ENCODE peak calls at places on chromosome 2, in seven cellular contexts. A is A549, H is heart right ventricle, Z is neural crest cell, F is Calu3, U is AG04449, J is fibroblast of the aortic adventitia. P is an unnamed sample.

GRCh38 chr2:235766206-235766794 is 272.5 kb downstream of the AGAP1 start:
- DNase-seq in A (peak), H (peak), Z (peak), F (peak), U (no peak), J (peak), P (peak)

GRCh38 chr2:100043891-100044255 is 98.5 kb downstream of the AFF3 start:
- DNase-seq in A (no peak), H (no peak), Z (no peak), F (no peak), U (no peak), J (no peak), P (no peak)

GRCh38 chr2:121489944-121490585 is 40.6 kb upstream of the RNU4ATAC start:
- DNase-seq in A (no peak), H (no peak), Z (no peak), F (no peak), U (peak), J (no peak), P (no peak)

GRCh38 chr2:53231908-53232307 is 535.7 kb upstream of the CHAC2 start:
- DNase-seq in A (no peak), H (no peak), Z (no peak), F (no peak), U (no peak), J (no peak), P (no peak)

GRCh38 chr2:186017278-186017677 is 278.7 kb downstream of the FSIP2 start:
- DNase-seq in A (no peak), H (no peak), Z (no peak), F (no peak), U (no peak), J (no peak), P (no peak)

GRCh38 chr2:238952261-238952924 is 104.5 kb downstream of the TWIST2 start:
- DNase-seq in A (no peak), H (no peak), Z (no peak), F (no peak), U (no peak), J (peak), P (no peak)

GRCh38 chr2:128978155-128978707 is 659.6 kb upstream of the HS6ST1 start:
- DNase-seq in A (no peak), H (no peak), Z (no peak), F (no peak), U (no peak), J (no peak), P (no peak)

GRCh38 chr2:234951386-234952269 is at the start of gene SH3BP4:
- DNase-seq in A (peak), H (peak), Z (peak), F (peak), U (no peak), J (peak), P (peak)

GRCh38 chr2:198053173-198053572 is 248.8 kb downstream of the PLCL1 start:
- DNase-seq in A (no peak), H (no peak), Z (no peak), F (no peak), U (no peak), J (no peak), P (no peak)

GRCh38 chr2:146572598-146572997 is 1272.2 kb upstream of the ACVR2A start:
- DNase-seq in A (no peak), H (no peak), Z (no peak), F (no peak), U (peak), J (no peak), P (no peak)

GRCh38 chr2:157339965-157340655 is 14.5 kb upstream of the ERMN start:
- DNase-seq in A (no peak), H (no peak), Z (no peak), F (no peak), U (no peak), J (no peak), P (no peak)

GRCh38 chr2:4012197-4012596 is 308.8 kb downstream of the DCDC2C start:
- DNase-seq in A (no peak), H (no peak), Z (no peak), F (no peak), U (no peak), J (no peak), P (no peak)

GRCh38 chr2:74250189-74250631 is 51.8 kb downstream of the MTHFD2 start:
- DNase-seq in A (peak), H (peak), Z (peak), F (peak), U (no peak), J (peak), P (peak)

GRCh38 chr2:236159778-236160170 is 8.4 kb downstream of the GBX2 start:
- DNase-seq in A (no peak), H (no peak), Z (no peak), F (no peak), U (no peak), J (no peak), P (no peak)

GRCh38 chr2:104902317-104902716 is 48.4 kb downstream of the POU3F3 start:
- DNase-seq in A (no peak), H (no peak), Z (no peak), F (no peak), U (no peak), J (no peak), P (no peak)

GRCh38 chr2:40095003-40095402 is 315.9 kb upstream of the THUMPD2 start:
- DNase-seq in A (no peak), H (no peak), Z (no peak), F (no peak), U (no peak), J (peak), P (no peak)

DNA sequence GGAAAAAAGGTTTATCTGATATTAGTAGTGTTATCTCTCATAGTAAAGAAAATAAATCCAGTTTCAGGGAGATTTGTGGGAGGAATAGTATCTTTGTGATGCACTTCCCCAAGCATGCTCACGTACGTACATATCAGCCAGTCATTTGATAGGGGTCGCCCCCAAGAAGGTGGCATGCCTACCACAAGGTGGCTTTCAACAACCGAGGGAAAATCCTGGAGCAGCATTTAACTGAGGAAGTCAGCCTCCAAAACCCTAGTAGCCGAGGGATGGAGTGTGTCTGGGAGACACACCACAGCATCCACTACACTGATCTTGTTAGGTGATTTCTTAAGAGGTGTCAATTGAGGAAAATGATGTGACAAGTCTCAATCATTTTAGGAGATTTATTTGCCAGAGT is 623.9 kb downstream of the NYAP2 start:
- DNase-seq in A (no peak), H (no peak), Z (no peak), F (no peak), U (no peak), J (no peak), P (no peak)
- TF ChIP-seq CTCF in A (no peak), H (peak), Z (peak), F (no peak), U (no peak), J (no peak), P (no peak)

GRCh38 chr2:166179201-166179600 is 51.4 kb upstream of the SCN1A start:
- DNase-seq in A (no peak), H (no peak), Z (no peak), F (no peak), U (no peak), J (peak), P (no peak)
- TF ChIP-seq CTCF in A (peak), H (no peak), Z (no peak), F (no peak), U (no peak), J (peak), P (no peak)

DNA sequence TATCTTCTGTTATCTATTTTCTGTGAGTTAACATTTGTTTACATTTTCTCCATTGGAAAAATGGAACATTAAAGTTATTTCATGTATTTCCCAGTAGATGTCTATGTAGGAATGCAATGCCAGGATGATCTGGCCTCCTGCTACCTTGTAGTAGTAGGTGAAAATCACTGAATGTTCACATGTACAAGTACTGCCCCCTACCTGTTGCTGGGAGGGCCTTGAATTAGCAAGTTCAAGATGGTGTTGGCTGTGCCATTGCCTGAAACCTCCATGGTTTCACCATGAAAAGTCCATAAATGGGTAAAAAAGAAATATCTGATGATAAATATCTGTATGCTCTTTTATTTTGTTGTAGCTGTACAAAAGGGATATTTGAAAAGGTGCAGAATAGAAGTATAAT is 30.7 kb downstream of the XRCC5 start:
- DNase-seq in A (peak), H (no peak), Z (no peak), F (peak), U (no peak), J (no peak), P (peak)
- TF ChIP-seq CTCF in A (peak), H (peak), Z (peak), F (peak), U (no peak), J (no peak), P (peak)

GRCh38 chr2:63038034-63038433 is 12.6 kb upstream of the OTX1 start:
- DNase-seq in A (no peak), H (no peak), Z (no peak), F (no peak), U (no peak), J (no peak), P (no peak)
- TF ChIP-seq CTCF in A (no peak), H (no peak), Z (no peak), F (no peak), U (no peak), J (no peak), P (no peak)

GRCh38 chr2:133641497-133641896 is 73.2 kb upstream of the NCKAP5 start:
- DNase-seq in A (no peak), H (no peak), Z (no peak), F (peak), U (no peak), J (peak), P (no peak)
- TF ChIP-seq CTCF in A (no peak), H (peak), Z (no peak), F (peak), U (no peak), J (peak), P (no peak)

DNA sequence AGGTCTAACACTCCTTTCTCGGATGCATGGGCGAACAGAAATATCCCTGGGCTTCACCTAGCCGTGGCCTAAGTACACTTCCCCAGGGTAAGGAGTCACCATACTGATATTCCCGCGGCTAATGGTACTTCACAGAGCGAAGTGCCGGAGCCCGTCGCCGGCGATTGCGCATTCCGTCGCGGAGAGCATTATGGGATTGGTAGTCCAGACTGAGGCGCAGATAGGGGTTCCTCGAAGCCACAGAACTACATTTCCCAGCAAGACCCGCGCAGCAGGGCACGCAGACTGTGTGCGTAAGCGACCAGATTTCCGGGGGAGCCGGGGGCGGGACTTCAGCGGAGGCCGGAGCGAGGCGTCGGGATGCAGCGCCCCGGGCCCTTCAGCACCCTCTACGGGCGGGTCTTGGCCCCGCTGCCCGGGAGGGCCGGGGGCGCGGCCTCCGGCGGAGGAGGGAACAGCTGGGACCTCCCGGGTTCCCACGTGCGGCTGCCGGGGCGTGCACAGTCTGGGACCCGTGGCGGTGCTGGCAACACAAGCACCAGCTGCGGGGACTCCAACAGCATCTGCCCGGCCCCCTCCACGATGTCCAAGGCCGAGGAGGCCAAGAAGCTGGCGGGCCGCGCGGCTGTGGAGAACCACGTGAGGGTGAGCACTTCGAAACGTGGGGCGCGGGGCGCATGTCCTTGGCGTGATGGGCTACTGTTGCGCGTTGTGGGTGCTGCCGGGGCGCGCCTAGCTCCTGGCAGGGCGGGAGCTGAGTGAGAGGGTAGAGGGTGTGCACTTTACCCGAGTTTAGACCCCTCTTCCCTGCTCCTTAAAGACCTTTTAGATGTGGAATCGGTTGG is at the start of gene RPIA:
- DNase-seq in A (peak), H (peak), Z (peak), F (peak), U (peak), J (peak), P (peak)
- TF ChIP-seq CTCF in A (peak), H (peak), Z (peak), F (peak), U (peak), J (peak), P (peak)

GRCh38 chr2:211737282-211737681 is 801.3 kb downstream of the ERBB4 start:
- DNase-seq in A (no peak), H (no peak), Z (no peak), F (no peak), U (no peak), J (peak), P (no peak)
- TF ChIP-seq CTCF in A (no peak), H (no peak), Z (no peak), F (no peak), U (no peak), J (no peak), P (no peak)

GRCh38 chr2:163187119-163187518 is 348.6 kb upstream of the KCNH7 start:
- DNase-seq in A (no peak), H (no peak), Z (no peak), F (no peak), U (no peak), J (no peak), P (no peak)

GRCh38 chr2:163185160-163185559 is 346.6 kb upstream of the KCNH7 start:
- DNase-seq in A (no peak), H (no peak), Z (no peak), F (no peak), U (no peak), J (no peak), P (no peak)

GRCh38 chr2:163187995-163188655 is 349.6 kb upstream of the KCNH7 start:
- DNase-seq in A (no peak), H (no peak), Z (no peak), F (no peak), U (no peak), J (peak), P (no peak)

GRCh38 chr2:163182764-163183354 is 344.3 kb upstream of the KCNH7 start:
- DNase-seq in A (peak), H (no peak), Z (no peak), F (no peak), U (no peak), J (peak), P (no peak)
- TF ChIP-seq CTCF in A (peak), H (peak), Z (peak), F (no peak), U (peak), J (peak), P (no peak)

P was measured in activated CD8-positive, alpha-beta T cell treated with anti-CD3 and anti-CD28 coated beads for 36 hours.